ENCODE peak calls at places on chromosomes 16 and 17, in ten cellular contexts. I is activated CD4-positive, CD25-positive, alpha-beta regulatory T cell treated with anti-CD3 and anti-CD28 coated beads, Interleukin-2, amount 50 U/mL, for 16 hours; T is activated effector memory CD4-positive, alpha-beta T cell treated with anti-CD3 and anti-CD28 coated beads, Interleukin-2, amount 50 U/mL, for 16 hours; X is T-helper 17 cell; Q is breast epithelium; U is uterus; V is AG09319; J is HuH-7.5; R is cerebellar nuclear complex; F is NCI-H1092. W is an unnamed sample.

GRCh38 chr16:12688972-12689850 is 114.5 kb downstream of the CPPED1 start:
- DNase-seq in I (no peak), T (no peak), X (no peak), Q (no peak), U (no peak), V (no peak), J (no peak), R (no peak), F (no peak), W (no peak)

GRCh38 chr17:80694085-80694991 is 149.7 kb downstream of the RPTOR start:
- DNase-seq in I (no peak), T (no peak), X (no peak), Q (no peak), U (no peak), V (no peak), J (no peak), R (no peak), F (no peak), W (no peak)

GRCh38 chr17:72258711-72259110 is 137.9 kb downstream of the SOX9 start:
- DNase-seq in I (no peak), T (no peak), X (no peak), Q (no peak), U (no peak), V (no peak), J (no peak), R (peak), F (no peak), W (no peak)

GRCh38 chr17:83203073-83203471 is 123.7 kb downstream of the METRNL start:
- DNase-seq in I (no peak), T (peak), X (no peak), Q (no peak), U (peak), V (peak), J (no peak), R (no peak), F (no peak), W (no peak)

GRCh38 chr16:14419817-14420216 is 210.2 kb downstream of the PARN start:
- DNase-seq in I (no peak), T (no peak), X (no peak), Q (no peak), U (no peak), V (no peak), J (no peak), R (no peak), F (no peak), W (no peak)

GRCh38 chr17:42700890-42701289 is 18.6 kb downstream of the CNTNAP1 start:
- DNase-seq in I (no peak), T (no peak), X (no peak), Q (no peak), U (no peak), V (no peak), J (no peak), R (no peak), F (no peak), W (no peak)

GRCh38 chr16:79651363-79651762 is 50.8 kb upstream of the MAF start:
- DNase-seq in I (no peak), T (no peak), X (no peak), Q (peak), U (peak), V (no peak), J (no peak), R (no peak), F (no peak), W (no peak)

GRCh38 chr17:36496018-36496789 is 9.7 kb downstream of the ZNHIT3 start:
- DNase-seq in I (no peak), T (peak), X (no peak), Q (no peak), U (no peak), V (no peak), J (no peak), R (no peak), F (no peak), W (no peak)

GRCh38 chr17:31654936-31655335 is 204.1 kb downstream of the COPRS start:
- DNase-seq in I (no peak), T (no peak), X (no peak), Q (peak), U (no peak), V (no peak), J (no peak), R (no peak), F (no peak), W (no peak)

GRCh38 chr17:67138392-67138791 is 94.0 kb downstream of the CACNG1 start:
- DNase-seq in I (no peak), T (no peak), X (no peak), Q (no peak), U (no peak), V (no peak), J (no peak), R (no peak), F (no peak), W (no peak)

GRCh38 chr16:81612351-81613170 is 166.5 kb upstream of the PLCG2 start:
- DNase-seq in I (no peak), T (no peak), X (no peak), Q (no peak), U (peak), V (no peak), J (no peak), R (no peak), F (no peak), W (no peak)

GRCh38 chr16:46620265-46621005 is 744 bp downstream of the SHCBP1 start:
- DNase-seq in I (no peak), T (no peak), X (no peak), Q (no peak), U (no peak), V (no peak), J (no peak), R (no peak), F (no peak), W (no peak)

GRCh38 chr17:42009170-42009569 is 8.1 kb downstream of the DNAJC7 start:
- DNase-seq in I (no peak), T (no peak), X (no peak), Q (no peak), U (no peak), V (no peak), J (no peak), R (no peak), F (no peak), W (no peak)

GRCh38 chr16:80556481-80556880 is 15.7 kb downstream of the DYNLRB2 start:
- DNase-seq in I (no peak), T (no peak), X (no peak), Q (no peak), U (no peak), V (no peak), J (no peak), R (no peak), F (no peak), W (no peak)

GRCh38 chr16:79664407-79664806 is 63.9 kb upstream of the MAF start:
- DNase-seq in I (no peak), T (no peak), X (no peak), Q (no peak), U (no peak), V (no peak), J (no peak), R (no peak), F (peak), W (no peak)

GRCh38 chr16:49382916-49383315 is 9.3 kb downstream of the C16orf78 start:
- DNase-seq in I (no peak), T (no peak), X (no peak), Q (no peak), U (no peak), V (no peak), J (no peak), R (no peak), F (no peak), W (peak)

GRCh38 chr17:56912105-56912999 is 1.5 kb downstream of the TRIM25 start:
- DNase-seq in I (no peak), T (no peak), X (no peak), Q (no peak), U (peak), V (peak), J (no peak), R (no peak), F (no peak), W (no peak)

GRCh38 chr16:82627811-82628339 is 1.1 kb downstream of the CDH13 start:
- DNase-seq in I (no peak), T (no peak), X (no peak), Q (no peak), U (peak), V (no peak), J (no peak), R (no peak), F (no peak), W (no peak)

GRCh38 chr17:21171309-21171922 is 42.5 kb downstream of the TMEM11 start:
- DNase-seq in I (no peak), T (no peak), X (no peak), Q (no peak), U (no peak), V (no peak), J (no peak), R (no peak), F (no peak), W (no peak)

GRCh38 chr16:27174798-27175197 is 28.5 kb upstream of the KDM8 start:
- DNase-seq in I (no peak), T (no peak), X (no peak), Q (no peak), U (no peak), V (no peak), J (no peak), R (no peak), F (no peak), W (no peak)

GRCh38 chr16:53745753-53746258 is 41.9 kb downstream of the FTO start:
- DNase-seq in I (no peak), T (no peak), X (no peak), Q (no peak), U (no peak), V (no peak), J (no peak), R (no peak), F (no peak), W (no peak)

GRCh38 chr17:43545383-43545632 is 832 bp downstream of the ETV4 start:
- DNase-seq in I (no peak), T (peak), X (peak), Q (no peak), U (no peak), V (no peak), J (no peak), R (no peak), F (no peak), W (no peak)

W was measured in esophagus muscularis mucosa.